ENCODE peak calls at places on chromosome 3, in eight cellular contexts. K is IMR-90, V is suprapubic skin, F is GM12865, G is heart left ventricle, D is cardiac muscle cell, S is glutamatergic neuron, B is ovary. H is an unnamed sample.

GRCh38 chr3:73055583-73056364 is 5.7 kb upstream of the EBLN2 start:
- DNase-seq in F (no peak), G (no peak), S (no peak), B (no peak), V (no peak), K (no peak), D (no peak), H (no peak)

GRCh38 chr3:72033709-72034428 is 248.9 kb upstream of the PROK2 start:
- DNase-seq in D (no peak), B (no peak), K (no peak), G (no peak), V (no peak), F (no peak), S (no peak), H (no peak)

GRCh38 chr3:29186131-29186599 is 94.7 kb upstream of the RBMS3 start:
- DNase-seq in G (no peak), D (peak; percentile 89), F (no peak), S (no peak), B (no peak), V (no peak), K (peak; percentile 96), H (peak; percentile 75)

GRCh38 chr3:55198554-55198953 is 270.7 kb upstream of the LRTM1 start:
- DNase-seq in G (no peak), V (no peak), F (no peak), S (no peak), K (peak; percentile 99), D (peak; percentile 89), B (no peak), H (peak; percentile 71)

GRCh38 chr3:65658398-65658797 is 380.3 kb downstream of the MAGI1 start:
- DNase-seq in S (no peak), V (no peak), F (no peak), D (no peak), K (no peak), G (no peak), B (no peak), H (no peak)

GRCh38 chr3:129890125-129890524 is 3.4 kb downstream of the TMCC1 start:
- DNase-seq in K (no peak), S (no peak), B (no peak), F (peak; percentile 65), G (no peak), V (no peak), D (no peak), H (no peak)

GRCh38 chr3:56680054-56680453 is 3.0 kb downstream of the TASOR start:
- DNase-seq in F (no peak), D (no peak), G (no peak), V (no peak), K (no peak), B (no peak), S (no peak), H (no peak)

GRCh38 chr3:101603184-101603583 is 29.2 kb downstream of the PCNP start:
- DNase-seq in F (no peak), G (no peak), B (no peak), K (no peak), D (no peak), V (no peak), S (no peak), H (no peak)

GRCh38 chr3:152780553-152780952 is 54.4 kb upstream of the P2RY1 start:
- DNase-seq in B (no peak), S (no peak), K (no peak), V (no peak), G (no peak), F (no peak), D (no peak), H (no peak)

GRCh38 chr3:105580551-105580950 is 213.8 kb downstream of the ALCAM start:
- DNase-seq in K (no peak), F (no peak), D (no peak), S (no peak), G (no peak), V (no peak), B (no peak), H (peak; percentile 84)

GRCh38 chr3:126016616-126017015 is 47.6 kb downstream of the ROPN1B start:
- DNase-seq in B (no peak), V (no peak), G (no peak), S (no peak), D (no peak), F (no peak), K (no peak), H (no peak)

GRCh38 chr3:135034881-135035440 is 239.9 kb downstream of the EPHB1 start:
- DNase-seq in S (no peak), B (no peak), K (no peak), F (no peak), V (no peak), D (no peak), G (no peak), H (no peak)

GRCh38 chr3:70056081-70056480 is 56.5 kb downstream of the SAMMSON start:
- DNase-seq in B (no peak), S (no peak), G (no peak), V (no peak), K (no peak), F (no peak), D (no peak), H (no peak)

GRCh38 chr3:160129459-160130061 is 95.7 kb upstream of the C3orf80 start:
- DNase-seq in D (peak; percentile 96), B (no peak), G (no peak), S (no peak), K (peak; percentile 97), V (no peak), F (peak; percentile 75), H (peak; percentile 89)

GRCh38 chr3:141526709-141527108 is 39.9 kb downstream of the RASA2 start:
- DNase-seq in S (no peak), B (no peak), V (no peak), G (no peak), F (no peak), K (no peak), D (no peak), H (no peak)

GRCh38 chr3:71319771-71320170 is 263.8 kb downstream of the FOXP1 start:
- DNase-seq in K (no peak), B (no peak), V (no peak), G (no peak), F (no peak), S (no peak), D (no peak), H (no peak)

DNA sequence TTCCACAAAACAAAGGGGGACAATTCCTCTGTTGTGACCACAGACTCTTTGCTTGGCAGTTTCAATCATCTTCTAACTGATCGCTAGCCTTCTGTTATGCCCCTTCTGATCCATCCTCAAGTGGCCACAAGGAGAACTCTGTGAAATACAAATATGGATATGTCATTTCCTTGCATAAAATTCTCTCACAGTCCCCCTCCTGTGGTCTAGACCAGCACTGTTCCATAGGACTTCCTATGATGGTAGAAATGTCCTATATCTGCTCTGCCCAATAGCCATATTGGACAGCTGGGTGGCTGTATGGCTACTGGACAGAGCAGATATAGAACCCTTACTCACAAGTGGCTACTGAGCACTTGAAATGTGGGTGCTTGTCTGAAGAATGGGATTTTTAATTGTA is 25.9 kb upstream of the SNRK start:
- DNase-seq in G (no peak), F (no peak), B (no peak), D (no peak), K (peak; percentile 2), S (no peak), V (no peak), H (no peak)
- TF ChIP-seq CTCF in G (no peak), F (no peak), B (no peak), D (no peak), K (peak; percentile 13), S (no peak), V (no peak), H (no peak)

DNA sequence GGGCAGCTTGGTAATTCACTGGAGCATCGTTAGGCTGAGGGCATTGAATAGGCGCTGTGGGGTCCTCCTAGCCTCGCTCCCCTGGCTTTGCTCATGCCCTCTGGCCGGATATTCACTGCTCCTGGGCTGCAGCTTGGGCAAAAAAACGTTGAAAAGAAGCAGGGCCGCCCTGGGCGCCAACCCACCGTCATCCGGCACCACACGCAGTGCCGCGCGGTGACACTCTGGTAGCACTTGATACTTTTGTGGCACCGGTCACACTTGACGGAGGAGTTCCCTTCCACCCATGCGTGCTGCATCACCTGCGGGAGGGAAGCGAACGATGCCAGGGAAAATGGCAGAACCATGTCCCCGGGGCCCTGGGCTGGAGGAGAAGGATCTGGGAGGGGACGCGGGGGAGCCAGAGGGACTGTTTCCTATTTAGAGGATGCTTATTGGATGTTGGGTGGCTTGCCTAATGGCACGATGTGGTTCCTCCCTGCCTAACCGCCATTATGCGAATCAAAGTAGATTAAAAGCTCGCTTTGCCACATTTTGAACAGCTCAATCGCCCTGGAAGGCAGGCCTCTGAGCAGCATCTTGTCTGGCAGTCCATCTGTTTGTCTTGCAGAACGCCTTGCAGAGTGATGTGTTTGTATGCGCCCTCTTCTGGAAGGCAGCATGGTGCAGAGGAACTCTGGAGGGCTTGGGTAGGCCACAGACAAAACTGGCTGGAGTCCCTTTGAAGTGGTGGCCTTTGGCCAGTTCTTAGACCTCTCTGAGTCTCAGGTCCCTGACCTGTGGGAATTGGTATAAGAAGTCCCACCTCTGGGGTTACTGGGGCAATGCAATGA is 93.2 kb downstream of the DGKG start:
- DNase-seq in B (no peak), G (no peak), D (peak; percentile 38), K (peak; percentile 28), F (peak; percentile 47), V (no peak), S (peak; percentile 37), H (no peak)
- TF ChIP-seq CTCF in B (no peak), G (no peak), D (peak; percentile 37), K (peak; percentile 31), F (peak; percentile 41), V (no peak), S (no peak), H (peak; percentile 34)

GRCh38 chr3:192444791-192445106 is 282.6 kb downstream of the FGF12 start:
- DNase-seq in V (no peak), S (no peak), G (no peak), B (no peak), F (no peak), K (no peak), D (no peak), H (no peak)

GRCh38 chr3:192445768-192446644 is 281.3 kb downstream of the FGF12 start:
- DNase-seq in K (no peak), F (no peak), S (no peak), G (no peak), D (peak; percentile 19), V (no peak), B (no peak), H (no peak)

GRCh38 chr3:192444096-192444790 is 283.1 kb downstream of the FGF12 start:
- DNase-seq in V (peak; percentile 65), K (peak; percentile 53), G (peak; percentile 76), F (peak; percentile 68), D (peak; percentile 75), S (peak; percentile 85), B (peak; percentile 76), H (no peak)

DNA sequence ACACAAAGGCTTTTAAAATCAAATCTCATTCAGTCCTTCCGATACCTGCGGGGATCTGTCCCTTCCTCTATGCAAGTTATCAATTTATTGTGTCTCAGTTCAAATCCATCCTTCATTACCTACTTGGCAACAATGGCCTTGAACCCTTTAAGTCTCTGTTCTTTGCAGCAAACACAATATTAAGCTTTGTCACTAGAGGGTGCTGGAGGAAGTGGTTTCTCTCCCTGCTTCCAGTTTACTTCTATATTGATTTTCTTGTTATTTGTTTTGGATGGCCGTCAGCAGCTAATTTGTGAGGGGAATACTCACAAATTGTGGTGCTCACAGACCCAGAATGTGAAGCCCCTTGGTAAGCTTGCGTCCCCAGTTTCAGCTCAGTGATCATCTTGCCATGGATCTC is 278.3 kb downstream of the FGF12 start:
- DNase-seq in K (no peak), F (peak; percentile 1), S (no peak), B (no peak), V (no peak), D (no peak), G (no peak), H (no peak)
- TF ChIP-seq CTCF in K (peak; percentile 15), F (peak; percentile 19), S (peak; percentile 47), B (no peak), V (no peak), D (peak; percentile 24), G (no peak), H (no peak)

GRCh38 chr3:53226841-53227407 is 28.9 kb downstream of the TKT start:
- DNase-seq in S (no peak), G (no peak), V (no peak), K (no peak), F (no peak), D (no peak), B (no peak), H (no peak)
- TF ChIP-seq CTCF in S (no peak), G (no peak), V (no peak), K (no peak), F (no peak), D (no peak), B (no peak), H (no peak)